ENCODE peak calls at places on chromosomes 4 and X, in four cellular contexts. S is breast epithelium, X is neural crest cell, T is type B pancreatic cell. R is an unnamed sample.
A peak's percentile ranks its signal among the peaks of the same experiment; 100 is the strongest.

GRCh38 chr4:102869569-102870227 is 906 bp downstream of the CISD2 start:
- DNase-seq in S (no peak), X (no peak), T (no peak), R (no peak)

GRCh38 chrX:111837226-111837625 is 38.8 kb upstream of the TRPC5OS start:
- DNase-seq in S (no peak), X (no peak), T (no peak), R (no peak)

GRCh38 chr4:7157666-7158065 is 34.7 kb upstream of the SORCS2 start:
- DNase-seq in S (no peak), X (no peak), T (peak; percentile 42), R (no peak)

GRCh38 chrX:68930576-68931317 is 101.9 kb downstream of the EFNB1 start:
- DNase-seq in S (no peak), X (no peak), T (no peak), R (no peak)

GRCh38 chr4:112968456-112969159 is 80.8 kb upstream of the ANK2 start:
- DNase-seq in S (no peak), X (no peak), T (no peak), R (no peak)

GRCh38 chrX:16002185-16002584 is 121.2 kb upstream of the GRPR start:
- DNase-seq in S (no peak), X (no peak), T (no peak), R (no peak)

GRCh38 chr4:158410272-158410671 is 111.4 kb upstream of the RXFP1 start:
- DNase-seq in S (no peak), X (no peak), T (no peak), R (no peak)

GRCh38 chrX:8960809-8961413 is 73.0 kb downstream of the FAM9B start:
- DNase-seq in S (no peak), X (no peak), T (no peak), R (no peak)

GRCh38 chr4:108060164-108060563 is 70.5 kb downstream of the HADH start:
- DNase-seq in S (no peak), X (no peak), T (no peak), R (no peak)

GRCh38 chr4:73127839-73128448 is 58.4 kb upstream of the COX18 start:
- DNase-seq in S (no peak), X (no peak), T (no peak), R (no peak)

GRCh38 chrX:143873343-143873742 is 10.5 kb upstream of the UBE2NL start:
- DNase-seq in S (no peak), X (no peak), T (no peak), R (no peak)

GRCh38 chrX:54442790-54443189 is 2.6 kb downstream of the TSR2 start:
- DNase-seq in S (no peak), X (no peak), T (no peak), R (no peak)

GRCh38 chrX:54446084-54446483 is 5.9 kb downstream of the TSR2 start:
- DNase-seq in S (no peak), X (no peak), T (no peak), R (no peak)

GRCh38 chrX:54449929-54450328 is 9.7 kb downstream of the TSR2 start:
- DNase-seq in S (no peak), X (no peak), T (no peak), R (no peak)

GRCh38 chrX:54444752-54445151 is 4.5 kb downstream of the TSR2 start:
- DNase-seq in S (no peak), X (no peak), T (no peak), R (no peak)

GRCh38 chrX:54447461-54447860 is 7.3 kb downstream of the TSR2 start:
- DNase-seq in S (no peak), X (no peak), T (no peak), R (no peak)
- TF ChIP-seq CTCF in S (no peak), X (peak; percentile 36), T (peak; percentile 48), R (peak; percentile 25)

DNA sequence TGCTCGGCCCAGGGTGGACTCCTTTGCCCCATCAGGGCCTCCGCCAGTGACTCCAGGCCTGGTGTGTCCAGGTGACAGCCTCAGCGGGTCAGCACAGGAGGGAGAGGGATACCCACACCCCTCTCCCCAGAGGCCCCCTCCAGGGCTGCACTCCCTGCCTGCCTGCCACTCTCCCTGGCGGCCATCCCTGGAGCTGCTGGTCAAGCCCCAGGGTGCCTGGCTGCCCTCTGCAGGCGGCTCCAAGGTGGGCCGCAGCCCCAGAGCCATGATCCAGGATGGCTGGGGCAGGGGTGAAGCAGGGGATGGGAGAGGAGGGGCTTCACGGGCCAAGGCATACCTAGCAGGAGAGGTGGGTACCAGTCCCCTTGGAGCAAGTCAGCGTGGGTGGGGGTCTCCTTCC is 3.8 kb downstream of the FGFRL1 start:
- DNase-seq in S (no peak), X (peak; percentile 55), T (no peak), R (no peak)
- TF ChIP-seq CTCF in S (no peak), X (no peak), T (peak; percentile 65), R (no peak)

DNA sequence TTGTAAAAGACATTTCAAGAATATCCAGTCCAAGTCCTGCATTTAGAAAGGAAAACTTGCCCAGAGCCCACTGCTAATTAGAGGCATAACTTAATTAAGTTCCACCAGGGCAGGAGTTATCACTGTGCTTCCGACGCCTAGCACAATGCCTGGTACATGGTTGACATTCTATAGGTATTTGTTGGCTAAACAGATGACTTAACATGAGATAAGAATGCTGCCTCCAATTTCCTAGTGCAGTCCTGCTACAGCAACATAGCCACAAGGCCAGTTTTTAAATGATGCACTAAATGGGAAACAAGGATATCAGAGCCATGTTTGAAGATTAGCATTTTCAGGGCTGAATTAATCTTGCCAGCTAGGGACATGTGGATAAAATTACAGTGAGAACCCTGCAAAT is 164.1 kb downstream of the RASL11B start:
- DNase-seq in S (no peak), X (no peak), T (no peak), R (no peak)
- TF ChIP-seq CTCF in S (no peak), X (no peak), T (no peak), R (no peak)

DNA sequence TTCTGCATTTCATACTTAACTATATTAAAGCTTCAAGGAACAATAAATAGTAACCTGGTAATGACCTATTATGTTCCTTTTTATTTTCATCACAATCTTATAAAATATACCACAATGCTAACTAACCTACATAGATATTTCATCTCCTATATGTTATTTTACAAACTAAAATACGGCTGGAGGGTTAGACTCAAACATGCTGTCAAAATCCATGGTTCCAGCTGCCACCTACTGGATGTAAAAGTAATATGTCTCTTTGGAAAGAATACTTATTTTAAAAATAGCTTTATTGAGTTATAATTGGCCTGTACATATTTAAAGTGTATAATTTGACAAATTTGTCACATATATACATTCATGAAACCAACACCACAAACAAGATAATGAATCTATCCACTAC is 15.0 kb downstream of the RGN start:
- DNase-seq in S (no peak), X (no peak), T (no peak), R (no peak)
- TF ChIP-seq CTCF in S (peak; percentile 43), X (peak; percentile 67), T (peak; percentile 76), R (peak; percentile 60)

GRCh38 chrX:129726307-129727111 is 12.3 kb upstream of the XPNPEP2 start:
- DNase-seq in S (peak; percentile 24), X (peak; percentile 63), T (no peak), R (peak; percentile 88)
- TF ChIP-seq CTCF in S (peak; percentile 58), X (peak; percentile 75), T (peak; percentile 77), R (peak; percentile 91)

DNA sequence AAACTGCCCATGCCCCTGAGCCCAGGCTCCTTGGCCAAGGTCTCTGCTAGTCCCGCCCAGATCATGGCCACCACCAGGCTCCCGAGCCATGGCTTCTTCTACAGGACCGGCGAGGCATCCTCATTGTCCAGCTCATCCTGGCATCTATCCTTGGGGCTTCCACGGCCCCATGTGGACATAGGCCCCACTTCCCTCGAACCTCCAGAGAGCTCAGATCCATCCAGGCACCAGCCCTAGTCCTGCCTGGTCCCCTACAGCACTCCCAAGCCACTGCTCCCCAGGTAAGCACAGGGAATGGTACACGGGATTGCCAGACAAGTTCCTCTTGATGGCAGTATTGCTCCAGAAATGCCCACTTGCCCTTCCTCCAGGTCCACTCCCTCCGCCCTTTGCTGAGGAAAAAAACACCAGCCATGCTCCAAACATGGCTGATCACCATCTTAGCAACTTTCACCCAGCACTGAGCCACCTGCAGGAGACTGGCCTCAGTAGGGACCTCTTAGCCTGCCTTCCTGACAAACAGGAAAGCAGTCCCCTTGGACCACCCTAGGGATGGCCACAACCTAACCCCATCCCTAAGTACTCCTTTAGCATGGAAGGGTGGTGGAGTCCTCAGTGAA is 272.1 kb upstream of the AGTR2 start:
- DNase-seq in S (peak; percentile 35), X (no peak), T (peak; percentile 58), R (peak; percentile 73)
- TF ChIP-seq CTCF in S (peak; percentile 17), X (no peak), T (no peak), R (no peak)